ENCODE peak calls at places on chromosomes 2 and 18, in five cellular contexts. Z, X, U, Y and P are unnamed samples.
A peak's percentile ranks its signal among the peaks of the same experiment; 100 is the strongest.

GRCh38 chr2:106097370-106098000 is 96.6 kb downstream of the UXS1 start:
- DNase-seq in Z (peak; percentile 53), X (no peak), U (no peak), Y (no peak), P (no peak)

GRCh38 chr2:99938250-99938649 is 204.1 kb downstream of the AFF3 start:
- DNase-seq in Z (no peak), U (no peak), Y (no peak), X (no peak), P (no peak)

GRCh38 chr2:169683054-169683424 is 11.2 kb downstream of the CFAP210 start:
- DNase-seq in Y (no peak), Z (peak; percentile 40), X (no peak), U (no peak), P (no peak)

GRCh38 chr2:44242929-44243328 is 32.4 kb upstream of the SLC3A1 start:
- DNase-seq in Z (no peak), X (no peak), Y (no peak), U (no peak), P (no peak)

GRCh38 chr2:113965644-113966043 is 75.8 kb downstream of the ACTR3 start:
- DNase-seq in U (no peak), Y (no peak), Z (peak; percentile 53), X (no peak), P (no peak)

GRCh38 chr2:207903236-207903635 is 122.1 kb downstream of the PLEKHM3 start:
- DNase-seq in U (no peak), X (no peak), Y (no peak), Z (no peak), P (no peak)

GRCh38 chr2:151176661-151177060 is 85.0 kb downstream of the RBM43 start:
- DNase-seq in Z (no peak), U (no peak), X (no peak), Y (no peak), P (no peak)

GRCh38 chr2:28082131-28082530 is 191.6 kb downstream of the BABAM2 start:
- DNase-seq in Z (no peak), Y (no peak), U (no peak), X (no peak), P (no peak)

GRCh38 chr2:30115141-30115980 is 31.4 kb upstream of the YPEL5 start:
- DNase-seq in U (peak; percentile 46), X (peak; percentile 91), Z (peak; percentile 81), Y (peak; percentile 69), P (peak; percentile 86)

GRCh38 chr18:37328946-37329719 is 236.5 kb downstream of the CELF4 start:
- DNase-seq in Z (no peak), Y (no peak), X (no peak), U (no peak), P (no peak)

GRCh38 chr18:21851327-21851961 is 110.9 kb downstream of the MIB1 start:
- DNase-seq in U (no peak), Z (no peak), X (no peak), Y (no peak), P (no peak)

GRCh38 chr2:189285962-189286648 is 106.5 kb upstream of the COL5A2 start:
- DNase-seq in Z (no peak), Y (peak; percentile 73), U (no peak), X (peak; percentile 63), P (no peak)

GRCh38 chr2:37877457-37878315 is 47.4 kb upstream of the RMDN2 start:
- DNase-seq in Y (no peak), Z (peak; percentile 37), U (no peak), X (no peak), P (no peak)

GRCh38 chr2:126776701-126777619 is 121.0 kb downstream of the GYPC start:
- DNase-seq in Y (peak; percentile 29), U (peak; percentile 38), X (peak; percentile 87), Z (peak; percentile 90), P (peak; percentile 67)

GRCh38 chr2:230068658-230069080 is at the start of gene SLC16A14:
- DNase-seq in U (no peak), Y (no peak), X (no peak), Z (peak; percentile 49), P (no peak)

GRCh38 chr2:126696644-126697520 is 40.9 kb downstream of the GYPC start:
- DNase-seq in Y (no peak), Z (no peak), X (no peak), U (no peak), P (no peak)

GRCh38 chr2:214103199-214104001 is 307.5 kb upstream of the VWC2L start:
- DNase-seq in X (no peak), Y (no peak), U (no peak), Z (no peak), P (no peak)

GRCh38 chr2:128276878-128277675 is 41.6 kb downstream of the HS6ST1 start:
- DNase-seq in U (no peak), Y (no peak), Z (peak; percentile 1), X (peak; percentile 58), P (no peak)

GRCh38 chr18:74896390-74896991 is 298.8 kb downstream of the ZNF407 start:
- DNase-seq in U (no peak), Z (peak; percentile 62), X (no peak), Y (no peak), P (no peak)

GRCh38 chr2:20185176-20186022 is 39.5 kb downstream of the SDC1 start:
- DNase-seq in U (no peak), X (no peak), Y (no peak), Z (no peak), P (no peak)

GRCh38 chr18:62537946-62538345 is 15.1 kb downstream of the ZCCHC2 start:
- DNase-seq in U (no peak), Z (no peak), X (no peak), Y (no peak), P (no peak)

GRCh38 chr18:6607348-6607747 is 122.2 kb upstream of the ARHGAP28 start:
- DNase-seq in Z (no peak), Y (no peak), X (no peak), U (no peak), P (no peak)

GRCh38 chr2:118667366-118667765 is 180.1 kb downstream of the EN1 start:
- DNase-seq in Z (no peak), Y (peak; percentile 52), U (no peak), X (no peak), P (no peak)

GRCh38 chr2:95343429-95344207 is 46.5 kb downstream of the KCNIP3 start:
- DNase-seq in U (no peak), Z (no peak), X (peak; percentile 57), Y (no peak), P (no peak)

GRCh38 chr2:98867539-98868309 is 68.3 kb downstream of the CRACDL start:
- DNase-seq in X (no peak), Z (no peak), U (no peak), Y (no peak), P (no peak)

GRCh38 chr2:98538280-98539041 is 69.9 kb downstream of the COA5 start:
- DNase-seq in U (no peak), Z (no peak), Y (no peak), X (no peak), P (no peak)

GRCh38 chr2:239768907-239769573 is 256.1 kb downstream of the NDUFA10 start:
- DNase-seq in U (no peak), Z (no peak), Y (no peak), X (no peak), P (no peak)

GRCh38 chr2:185268651-185269050 is 470.0 kb upstream of the FSIP2 start:
- DNase-seq in X (no peak), Z (no peak), Y (no peak), U (no peak), P (no peak)

GRCh38 chr2:129709030-129709955 is 270.2 kb upstream of the RAB6C start:
- DNase-seq in U (no peak), Z (no peak), X (no peak), Y (no peak), P (no peak)

GRCh38 chr18:55407191-55407590 is 180.8 kb downstream of the TCF4 start:
- DNase-seq in U (no peak), Y (no peak), X (no peak), Z (no peak), P (no peak)

GRCh38 chr18:54112356-54112755 is 112.1 kb downstream of the MBD2 start:
- DNase-seq in X (no peak), U (no peak), Z (no peak), Y (peak; percentile 65), P (no peak)

GRCh38 chr2:240814280-240814679 is 5.7 kb downstream of the KIF1A start:
- DNase-seq in X (no peak), Y (no peak), Z (no peak), U (no peak), P (no peak)

GRCh38 chr2:147603434-147604225 is 241.2 kb upstream of the ACVR2A start:
- DNase-seq in U (no peak), Z (no peak), Y (no peak), X (no peak), P (no peak)

GRCh38 chr2:31533036-31533435 is 47.7 kb downstream of the SRD5A2 start:
- DNase-seq in Y (no peak), Z (no peak), X (no peak), U (no peak), P (no peak)

GRCh38 chr2:46001741-46002506 is 295.3 kb upstream of the EPAS1 start:
- DNase-seq in Y (no peak), Z (no peak), U (no peak), X (no peak), P (no peak)

GRCh38 chr18:44943201-44943881 is 262.7 kb downstream of the SETBP1 start:
- DNase-seq in Z (no peak), U (no peak), Y (peak; percentile 44), X (no peak), P (no peak)

GRCh38 chr2:189648846-189649529 is 12.3 kb upstream of the ASNSD1 start:
- DNase-seq in Z (no peak), X (no peak), U (no peak), Y (no peak), P (no peak)

GRCh38 chr2:106801256-106801655 is 84.7 kb downstream of the ST6GAL2 start:
- DNase-seq in Y (no peak), U (no peak), Z (no peak), X (no peak), P (no peak)